ENCODE peak calls at places on chromosomes 7 and 10, in eight cellular contexts. M, X, V, U, L, Z, Q and Y are unnamed samples.

GRCh38 chr10:6365384-6365783 is 162.7 kb downstream of the PFKFB3 start:
- DNase-seq in Z (no peak), U (no peak), Q (no peak), M (no peak), X (no peak), L (no peak), V (no peak), Y (no peak)

GRCh38 chr10:52668024-52668423 is 104.6 kb downstream of the MBL2 start:
- DNase-seq in U (no peak), M (no peak), L (no peak), Q (no peak), Z (no peak), V (no peak), X (no peak), Y (no peak)

GRCh38 chr7:159091480-159092475 is 52.9 kb downstream of the VIPR2 start:
- DNase-seq in U (no peak), V (peak), L (no peak), Z (no peak), Q (no peak), M (no peak), X (no peak), Y (no peak)

GRCh38 chr10:78991187-78991586 is 77.6 kb upstream of the ZMIZ1 start:
- DNase-seq in L (no peak), M (no peak), Z (no peak), U (no peak), V (no peak), X (no peak), Q (peak), Y (no peak)

GRCh38 chr7:106767073-106767472 is 98.0 kb upstream of the PIK3CG start:
- DNase-seq in Z (no peak), L (no peak), Q (no peak), V (no peak), X (no peak), U (no peak), M (no peak), Y (no peak)

GRCh38 chr7:150731916-150732315 is 5.3 kb upstream of the GIMAP5 start:
- DNase-seq in U (no peak), L (no peak), Q (no peak), V (no peak), M (no peak), X (no peak), Z (no peak), Y (no peak)

GRCh38 chr7:64875658-64876406 is 27.2 kb upstream of the ZNF273 start:
- DNase-seq in X (no peak), U (no peak), M (no peak), L (no peak), V (no peak), Q (no peak), Z (no peak), Y (no peak)

GRCh38 chr10:130729876-130730275 is 581.6 kb downstream of the TCERG1L start:
- DNase-seq in M (no peak), L (no peak), Q (no peak), V (no peak), X (no peak), Z (no peak), U (no peak), Y (no peak)